ENCODE peak calls at places on chromosomes 5 and 9, in ten cellular contexts. L, Y, X, S, J, V, I, K, E and Z are unnamed samples.

GRCh38 chr9:32387256-32387655 is 2.8 kb downstream of the ACO1 start:
- DNase-seq in L (no peak), Y (no peak), X (no peak), S (no peak), J (no peak), V (no peak), I (no peak), K (no peak), E (no peak), Z (no peak)

GRCh38 chr5:148842161-148842560 is 15.8 kb downstream of the ADRB2 start:
- DNase-seq in L (no peak), Y (no peak), X (no peak), S (no peak), J (no peak), V (no peak), I (no peak), K (no peak), E (no peak), Z (no peak)

GRCh38 chr9:86783884-86784283 is 163.4 kb downstream of the GAS1 start:
- DNase-seq in L (no peak), Y (peak), X (no peak), S (no peak), J (no peak), V (no peak), I (no peak), K (no peak), E (no peak), Z (peak)

GRCh38 chr5:107424461-107424860 is 246.3 kb downstream of the EFNA5 start:
- DNase-seq in L (no peak), Y (no peak), X (no peak), S (no peak), J (no peak), V (no peak), I (no peak), K (no peak), E (peak), Z (no peak)

GRCh38 chr5:55593115-55593472 is 58.3 kb upstream of the PLPP1 start:
- DNase-seq in L (no peak), Y (no peak), X (no peak), S (no peak), J (no peak), V (no peak), I (no peak), K (no peak), E (no peak), Z (no peak)

GRCh38 chr9:74639112-74639511 is 142.0 kb downstream of the RORB start:
- DNase-seq in L (no peak), Y (no peak), X (no peak), S (no peak), J (no peak), V (no peak), I (no peak), K (no peak), E (no peak), Z (no peak)

GRCh38 chr9:119963258-119963797 is 594.1 kb upstream of the BRINP1 start:
- DNase-seq in L (peak), Y (peak), X (peak), S (no peak), J (peak), V (no peak), I (no peak), K (no peak), E (peak), Z (no peak)

GRCh38 chr5:179453616-179454015 is 96.7 kb upstream of the RUFY1 start:
- DNase-seq in L (no peak), Y (no peak), X (no peak), S (no peak), J (no peak), V (no peak), I (no peak), K (no peak), E (no peak), Z (no peak)

GRCh38 chr5:176847726-176848290 is 37.4 kb downstream of the UNC5A start:
- DNase-seq in L (no peak), Y (no peak), X (no peak), S (no peak), J (no peak), V (no peak), I (no peak), K (no peak), E (no peak), Z (no peak)

GRCh38 chr9:3824062-3824461 is 298.3 kb upstream of the RFX3 start:
- DNase-seq in L (no peak), Y (no peak), X (no peak), S (no peak), J (no peak), V (no peak), I (no peak), K (no peak), E (no peak), Z (no peak)

GRCh38 chr5:72106922-72107873 is at the start of gene MAP1B:
- DNase-seq in L (peak), Y (peak), X (peak), S (peak), J (no peak), V (peak), I (peak), K (no peak), E (peak), Z (peak)

DNA sequence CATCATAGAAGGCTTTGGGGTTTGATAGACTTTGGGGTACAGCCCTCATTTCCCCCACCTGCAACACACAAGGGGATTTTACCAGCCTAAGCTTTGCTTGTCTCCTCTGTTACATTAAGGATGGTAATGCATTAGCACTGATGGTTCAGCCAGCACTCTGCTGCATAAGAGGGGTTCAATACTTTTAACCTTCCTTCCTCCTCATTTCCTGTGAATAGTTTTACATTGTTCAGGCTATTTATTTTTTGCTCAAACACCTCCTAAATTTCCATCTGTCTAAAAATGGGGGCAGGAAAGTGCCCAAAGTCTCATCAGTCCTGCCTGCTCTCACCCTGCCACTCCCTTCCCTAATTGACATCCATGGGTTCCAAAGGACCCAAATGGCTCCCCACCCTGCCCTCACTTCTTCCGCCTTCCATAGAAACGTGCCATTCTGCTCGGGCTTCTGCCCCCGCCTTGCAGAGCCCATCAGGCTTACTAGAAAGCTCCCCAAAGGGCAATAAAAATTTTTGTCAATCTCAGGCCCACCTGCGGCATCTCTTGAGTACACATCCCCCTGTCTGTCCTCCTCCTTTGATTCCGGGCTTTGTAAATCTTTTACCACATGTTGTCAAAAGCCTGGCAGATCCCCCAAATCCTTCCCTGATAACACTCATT is 239.5 kb upstream of the SLC24A2 start:
- DNase-seq in L (no peak), Y (no peak), X (no peak), S (no peak), J (no peak), V (no peak), I (no peak), K (no peak), E (no peak), Z (no peak)
- H3K27ac ChIP-seq in L (no peak), Y (no peak), X (no peak), S (no peak), J (no peak), V (peak), I (no peak), K (peak), E (no peak), Z (no peak)

GRCh38 chr5:131396015-131396414 is 132.2 kb downstream of the CDC42SE2 start:
- DNase-seq in L (no peak), Y (no peak), X (no peak), S (no peak), J (no peak), V (no peak), I (no peak), K (no peak), E (no peak), Z (no peak)

GRCh38 chr5:131393498-131393968 is 129.7 kb downstream of the CDC42SE2 start:
- DNase-seq in L (no peak), Y (no peak), X (no peak), S (no peak), J (no peak), V (no peak), I (no peak), K (no peak), E (no peak), Z (no peak)

GRCh38 chr5:131396882-131397281 is 133.0 kb downstream of the CDC42SE2 start:
- DNase-seq in L (no peak), Y (no peak), X (no peak), S (no peak), J (no peak), V (no peak), I (no peak), K (no peak), E (no peak), Z (no peak)

GRCh38 chr5:131392461-131393095 is 128.7 kb downstream of the CDC42SE2 start:
- DNase-seq in L (no peak), Y (no peak), X (no peak), S (no peak), J (no peak), V (no peak), I (no peak), K (no peak), E (no peak), Z (no peak)

DNA sequence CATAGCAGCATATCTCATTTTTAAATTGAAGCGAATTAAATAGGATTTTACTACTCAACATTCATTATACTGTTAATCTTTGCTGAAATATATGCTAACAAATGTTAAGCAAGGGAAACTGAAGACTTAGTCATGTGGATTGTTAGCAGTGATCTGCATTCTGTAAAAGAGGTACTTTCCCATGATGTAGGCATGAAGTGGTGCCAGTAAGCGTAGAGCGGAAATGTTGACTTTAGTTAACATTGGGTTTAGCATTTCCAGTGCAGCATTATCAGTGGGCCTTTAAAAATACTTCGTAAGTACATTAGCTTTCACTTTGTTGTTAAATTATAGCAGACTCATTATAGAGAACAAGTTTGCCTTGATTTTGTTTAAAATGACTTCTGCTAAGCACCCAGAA is 130.3 kb downstream of the CDC42SE2 start:
- DNase-seq in L (no peak), Y (peak), X (no peak), S (no peak), J (no peak), V (no peak), I (no peak), K (no peak), E (no peak), Z (no peak)
- H3K27ac ChIP-seq in L (no peak), Y (no peak), X (no peak), S (no peak), J (no peak), V (no peak), I (peak), K (peak), E (peak), Z (no peak)

GRCh38 chr5:34700078-34700452 is 43.9 kb downstream of the RAI14 start:
- DNase-seq in L (no peak), Y (no peak), X (no peak), S (no peak), J (no peak), V (no peak), I (no peak), K (no peak), E (no peak), Z (no peak)

GRCh38 chr5:34698754-34699153 is 42.6 kb downstream of the RAI14 start:
- DNase-seq in L (no peak), Y (no peak), X (peak), S (no peak), J (no peak), V (no peak), I (no peak), K (no peak), E (no peak), Z (no peak)

GRCh38 chr5:34698109-34698419 is 41.9 kb downstream of the RAI14 start:
- DNase-seq in L (no peak), Y (no peak), X (peak), S (no peak), J (no peak), V (no peak), I (no peak), K (no peak), E (no peak), Z (no peak)

GRCh38 chr5:34697308-34698108 is 41.4 kb downstream of the RAI14 start:
- DNase-seq in L (no peak), Y (no peak), X (no peak), S (no peak), J (no peak), V (no peak), I (no peak), K (no peak), E (no peak), Z (no peak)

DNA sequence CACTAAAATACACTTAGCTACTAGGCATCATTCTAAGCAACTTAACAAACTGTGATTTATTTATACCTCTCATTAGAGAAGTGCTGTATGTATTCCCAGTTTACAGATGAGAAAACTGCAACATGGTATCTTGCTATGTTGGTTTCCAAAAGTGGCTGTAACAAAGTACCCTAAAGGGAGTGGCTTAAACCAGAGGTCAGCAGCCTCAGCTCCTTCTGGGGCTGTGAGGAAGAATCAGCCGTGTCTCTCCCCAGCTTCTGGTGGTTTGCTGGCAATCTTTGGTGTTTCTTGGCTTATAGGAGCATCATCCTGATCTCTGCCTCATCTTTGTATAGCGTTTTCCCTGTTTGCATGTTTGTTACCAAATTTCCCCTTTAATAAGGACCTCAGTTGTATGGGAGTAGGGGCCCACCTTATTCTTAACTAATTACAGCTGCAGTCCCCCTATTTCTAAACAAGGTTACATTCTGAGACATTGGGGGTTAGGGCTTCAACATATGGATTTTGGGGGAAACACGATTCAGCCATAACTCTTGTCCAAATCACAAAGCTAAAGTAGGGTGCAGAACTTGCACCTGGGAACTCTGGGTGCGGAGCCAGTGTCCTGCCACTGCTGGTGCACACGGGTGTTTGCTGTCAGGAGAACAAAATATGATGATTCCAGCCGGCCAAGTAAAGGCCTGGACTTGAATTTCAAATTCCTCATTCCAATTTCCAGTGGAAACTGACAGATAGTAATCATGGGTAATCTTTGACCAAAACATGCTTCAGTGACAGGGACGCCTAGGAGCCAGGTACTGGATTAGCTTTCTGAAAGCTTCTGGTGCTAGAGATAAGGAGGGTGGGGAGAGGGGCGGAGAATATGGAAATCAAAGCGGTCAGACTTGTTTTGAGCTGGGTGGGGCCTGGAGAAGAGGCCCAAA is 43.3 kb downstream of the RAI14 start:
- DNase-seq in L (no peak), Y (no peak), X (peak), S (no peak), J (peak), V (no peak), I (no peak), K (no peak), E (no peak), Z (no peak)
- H3K27ac ChIP-seq in L (no peak), Y (no peak), X (no peak), S (no peak), J (peak), V (no peak), I (no peak), K (peak), E (peak), Z (no peak)

GRCh38 chr5:60490597-60491166 is 209.3 kb downstream of the DEPDC1B start:
- DNase-seq in L (no peak), Y (no peak), X (no peak), S (no peak), J (no peak), V (no peak), I (no peak), K (no peak), E (no peak), Z (no peak)
- H3K27ac ChIP-seq in L (no peak), Y (no peak), X (no peak), S (no peak), J (no peak), V (no peak), I (peak), K (peak), E (no peak), Z (no peak)

GRCh38 chr9:111037744-111038335 is 430 bp downstream of the LPAR1 start:
- DNase-seq in L (peak), Y (peak), X (peak), S (peak), J (no peak), V (no peak), I (no peak), K (no peak), E (peak), Z (no peak)
- H3K27ac ChIP-seq in L (peak), Y (peak), X (no peak), S (peak), J (peak), V (peak), I (peak), K (peak), E (peak), Z (peak)

GRCh38 chr9:98495530-98495929 is 213.2 kb downstream of the GABBR2 start:
- DNase-seq in L (no peak), Y (no peak), X (peak), S (no peak), J (no peak), V (no peak), I (no peak), K (no peak), E (no peak), Z (no peak)

GRCh38 chr9:98491231-98491651 is 217.5 kb downstream of the GABBR2 start:
- DNase-seq in L (no peak), Y (no peak), X (no peak), S (no peak), J (no peak), V (no peak), I (no peak), K (no peak), E (no peak), Z (no peak)

GRCh38 chr9:98488578-98489312 is 220.0 kb downstream of the GABBR2 start:
- DNase-seq in L (peak), Y (peak), X (no peak), S (no peak), J (peak), V (no peak), I (no peak), K (no peak), E (peak), Z (peak)

GRCh38 chr9:98494852-98495251 is 213.9 kb downstream of the GABBR2 start:
- DNase-seq in L (no peak), Y (no peak), X (no peak), S (no peak), J (no peak), V (no peak), I (no peak), K (no peak), E (no peak), Z (no peak)

DNA sequence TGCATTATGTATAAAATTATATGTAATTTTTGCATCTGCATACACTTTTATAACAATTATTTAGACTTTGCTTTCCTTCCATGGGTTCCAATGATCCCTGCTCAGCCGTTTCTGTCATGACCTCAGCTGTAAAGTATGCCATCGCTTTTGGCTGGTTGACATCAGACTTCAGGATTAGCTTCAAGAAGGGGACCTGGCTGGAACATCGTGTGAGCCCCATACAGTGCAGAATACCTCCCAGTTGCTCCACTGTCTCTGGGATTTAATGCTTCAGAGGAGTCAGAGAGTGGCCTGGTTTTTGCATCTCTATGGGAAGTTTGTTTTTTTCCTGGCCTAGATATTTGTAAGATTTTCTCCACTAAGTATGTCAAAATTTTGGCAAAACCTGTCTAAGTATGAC is 217.0 kb downstream of the GABBR2 start:
- DNase-seq in L (peak), Y (peak), X (no peak), S (no peak), J (no peak), V (peak), I (no peak), K (no peak), E (peak), Z (peak)
- H3K27ac ChIP-seq in L (no peak), Y (peak), X (no peak), S (no peak), J (no peak), V (peak), I (no peak), K (no peak), E (no peak), Z (peak)

DNA sequence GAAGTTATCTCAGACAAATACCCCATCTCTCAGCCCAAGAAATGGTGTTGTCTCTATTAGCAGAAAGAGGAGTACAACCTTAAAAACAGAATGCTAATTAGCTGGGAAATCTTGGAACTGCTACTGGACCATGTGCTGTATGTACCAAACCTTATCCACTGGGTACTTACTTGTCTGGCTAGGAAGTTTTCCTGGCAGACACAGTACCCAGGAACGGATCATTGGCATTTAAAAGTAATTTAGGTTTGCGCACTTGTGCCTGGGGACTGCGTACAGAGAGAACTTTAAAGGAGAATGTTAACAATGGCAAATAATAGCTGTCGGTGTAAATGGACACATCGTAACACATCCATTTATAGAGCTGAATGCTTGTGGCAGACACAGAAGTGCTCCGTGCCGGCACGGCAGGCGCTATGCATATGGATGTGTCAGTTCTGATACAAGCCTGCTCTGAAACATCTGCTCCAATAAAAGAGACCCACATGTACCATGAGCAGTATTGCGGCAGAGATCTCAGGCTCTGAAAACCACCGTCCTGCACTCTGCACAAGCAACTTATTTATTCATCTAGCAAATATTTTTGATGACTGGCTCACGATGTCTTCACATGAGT is 290.6 kb upstream of the PANK3 start:
- DNase-seq in L (no peak), Y (no peak), X (no peak), S (no peak), J (no peak), V (peak), I (no peak), K (no peak), E (no peak), Z (no peak)
- H3K27ac ChIP-seq in L (no peak), Y (no peak), X (peak), S (no peak), J (no peak), V (peak), I (no peak), K (no peak), E (no peak), Z (no peak)

DNA sequence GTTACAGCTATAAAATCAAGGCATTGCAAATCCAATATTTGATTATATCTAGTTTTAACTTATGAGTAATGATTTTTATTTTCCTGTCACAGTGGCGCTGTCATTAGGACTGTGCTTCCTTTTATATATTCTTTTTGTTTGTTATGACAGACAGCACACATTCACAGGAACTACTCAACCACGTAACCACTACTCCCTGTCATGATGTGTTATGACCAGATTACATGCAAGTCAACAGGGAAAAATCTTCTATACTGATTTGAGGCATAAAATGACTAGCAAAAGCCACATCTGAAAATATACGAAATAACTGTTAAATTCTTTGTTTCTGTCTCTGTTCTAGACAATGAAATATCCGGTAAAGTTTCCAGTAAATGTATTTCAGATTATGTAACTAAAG is 25.4 kb downstream of the SREK1 start:
- DNase-seq in L (no peak), Y (peak), X (no peak), S (no peak), J (no peak), V (no peak), I (no peak), K (no peak), E (no peak), Z (no peak)
- H3K27ac ChIP-seq in L (no peak), Y (no peak), X (no peak), S (no peak), J (no peak), V (no peak), I (no peak), K (no peak), E (no peak), Z (no peak)